ENCODE peak calls at places on chromosomes 7 and 10, in ten cellular contexts. D, C, Y, G, Q, I, X, S, N and V are unnamed samples.

GRCh38 chr7:47228386-47229014 is 353.4 kb downstream of the TNS3 start:
- DNase-seq in D (no peak), C (peak), Y (no peak), G (no peak), Q (no peak), I (no peak), X (peak), S (no peak), N (no peak), V (peak)

GRCh38 chr7:78388982-78389381 is 590.4 kb downstream of the PHTF2 start:
- DNase-seq in D (no peak), C (no peak), Y (no peak), G (no peak), Q (no peak), I (no peak), X (no peak), S (no peak), N (no peak), V (no peak)

GRCh38 chr10:672139-672538 is 17.3 kb downstream of the DIP2C start:
- DNase-seq in D (no peak), C (no peak), Y (no peak), G (no peak), Q (no peak), I (no peak), X (no peak), S (no peak), N (no peak), V (no peak)

GRCh38 chr10:91164520-91165065 is 55.9 kb upstream of the PCGF5 start:
- DNase-seq in D (no peak), C (no peak), Y (no peak), G (no peak), Q (no peak), I (peak), X (no peak), S (no peak), N (no peak), V (no peak)

GRCh38 chr10:6678211-6678803 is 98.2 kb upstream of the PRKCQ start:
- DNase-seq in D (peak), C (peak), Y (peak), G (peak), Q (peak), I (peak), X (peak), S (peak), N (peak), V (peak)

GRCh38 chr7:5595545-5596045 is 172.0 kb upstream of the TNRC18 start:
- DNase-seq in D (peak), C (peak), Y (peak), G (no peak), Q (peak), I (no peak), X (no peak), S (no peak), N (no peak), V (no peak)

GRCh38 chr7:47483604-47484273 is 98.2 kb downstream of the TNS3 start:
- DNase-seq in D (no peak), C (peak), Y (no peak), G (peak), Q (no peak), I (no peak), X (no peak), S (peak), N (no peak), V (peak)

GRCh38 chr7:1623810-1624209 is 46.3 kb upstream of the ELFN1 start:
- DNase-seq in D (no peak), C (no peak), Y (no peak), G (no peak), Q (no peak), I (no peak), X (no peak), S (no peak), N (no peak), V (no peak)

GRCh38 chr10:98098247-98098646 is 36.2 kb upstream of the R3HCC1L start:
- DNase-seq in D (no peak), C (no peak), Y (no peak), G (no peak), Q (no peak), I (no peak), X (no peak), S (no peak), N (no peak), V (no peak)

GRCh38 chr10:73991846-73992245 is 6.1 kb upstream of the VCL start:
- DNase-seq in D (no peak), C (peak), Y (no peak), G (no peak), Q (peak), I (no peak), X (no peak), S (no peak), N (peak), V (no peak)

GRCh38 chr7:113635492-113635891 is 283.3 kb downstream of the PPP1R3A start:
- DNase-seq in D (no peak), C (no peak), Y (no peak), G (no peak), Q (no peak), I (no peak), X (no peak), S (no peak), N (no peak), V (no peak)

GRCh38 chr10:22554481-22555182 is 159.7 kb downstream of the PIP4K2A start:
- DNase-seq in D (peak), C (no peak), Y (no peak), G (peak), Q (no peak), I (peak), X (no peak), S (peak), N (no peak), V (no peak)

GRCh38 chr10:80501913-80502521 is 35.7 kb upstream of the SH2D4B start:
- DNase-seq in D (no peak), C (no peak), Y (no peak), G (no peak), Q (no peak), I (peak), X (no peak), S (no peak), N (no peak), V (no peak)

GRCh38 chr7:43843276-43843675 is 26.0 kb downstream of the MRPS24 start:
- DNase-seq in D (no peak), C (no peak), Y (no peak), G (no peak), Q (no peak), I (no peak), X (no peak), S (no peak), N (no peak), V (no peak)

GRCh38 chr10:23530079-23530478 is 91.2 kb downstream of the OTUD1 start:
- DNase-seq in D (no peak), C (no peak), Y (no peak), G (peak), Q (peak), I (peak), X (no peak), S (peak), N (no peak), V (no peak)

GRCh38 chr7:22806754-22807153 is 15.9 kb downstream of the TOMM7 start:
- DNase-seq in D (no peak), C (no peak), Y (no peak), G (no peak), Q (no peak), I (no peak), X (no peak), S (no peak), N (no peak), V (no peak)

GRCh38 chr10:71268247-71268691 is 50.8 kb upstream of the SLC29A3 start:
- DNase-seq in D (peak), C (no peak), Y (no peak), G (peak), Q (no peak), I (peak), X (peak), S (peak), N (no peak), V (peak)

GRCh38 chr10:95459446-95459845 is 101.7 kb downstream of the SORBS1 start:
- DNase-seq in D (no peak), C (no peak), Y (no peak), G (no peak), Q (no peak), I (no peak), X (no peak), S (no peak), N (no peak), V (peak)

GRCh38 chr7:100824499-100825214 is 2.7 kb downstream of the EPHB4 start:
- DNase-seq in D (peak), C (peak), Y (no peak), G (no peak), Q (no peak), I (no peak), X (no peak), S (no peak), N (no peak), V (peak)

GRCh38 chr7:81173766-81174281 is 255.0 kb upstream of the SEMA3C start:
- DNase-seq in D (peak), C (no peak), Y (peak), G (peak), Q (no peak), I (peak), X (no peak), S (peak), N (no peak), V (peak)

GRCh38 chr10:129107525-129107924 is 359.5 kb upstream of the MGMT start:
- DNase-seq in D (no peak), C (no peak), Y (no peak), G (no peak), Q (no peak), I (no peak), X (no peak), S (no peak), N (no peak), V (no peak)

GRCh38 chr7:113331155-113331898 is 213.0 kb upstream of the SMIM30 start:
- DNase-seq in D (no peak), C (no peak), Y (no peak), G (no peak), Q (no peak), I (no peak), X (no peak), S (peak), N (no peak), V (peak)

GRCh38 chr10:129364949-129365348 is 102.1 kb upstream of the MGMT start:
- DNase-seq in D (no peak), C (no peak), Y (no peak), G (no peak), Q (no peak), I (no peak), X (no peak), S (no peak), N (no peak), V (no peak)

GRCh38 chr10:26555719-26556368 is 117.7 kb downstream of the APBB1IP start:
- DNase-seq in D (no peak), C (peak), Y (peak), G (peak), Q (no peak), I (peak), X (no peak), S (peak), N (no peak), V (no peak)

GRCh38 chr7:83301416-83301815 is 138.7 kb upstream of the PCLO start:
- DNase-seq in D (no peak), C (no peak), Y (no peak), G (peak), Q (no peak), I (peak), X (no peak), S (peak), N (no peak), V (no peak)

GRCh38 chr10:61028861-61029361 is 84.9 kb upstream of the RHOBTB1 start:
- DNase-seq in D (no peak), C (no peak), Y (peak), G (peak), Q (no peak), I (no peak), X (no peak), S (peak), N (no peak), V (no peak)

GRCh38 chr10:5910323-5911100 is 20.5 kb downstream of the FBH1 start:
- DNase-seq in D (no peak), C (no peak), Y (no peak), G (no peak), Q (no peak), I (no peak), X (no peak), S (no peak), N (no peak), V (no peak)

GRCh38 chr10:22658745-22659410 is 55.5 kb downstream of the PIP4K2A start:
- DNase-seq in D (no peak), C (peak), Y (no peak), G (peak), Q (no peak), I (peak), X (no peak), S (no peak), N (no peak), V (no peak)

GRCh38 chr10:9075420-9075819 is 1020.9 kb downstream of the GATA3 start:
- DNase-seq in D (no peak), C (no peak), Y (no peak), G (no peak), Q (no peak), I (peak), X (no peak), S (no peak), N (no peak), V (no peak)

GRCh38 chr7:20835111-20835750 is 48.5 kb upstream of the SP8 start:
- DNase-seq in D (no peak), C (no peak), Y (no peak), G (no peak), Q (no peak), I (no peak), X (no peak), S (no peak), N (no peak), V (peak)

GRCh38 chr10:124210263-124210662 is 116.9 kb upstream of the CHST15 start:
- DNase-seq in D (no peak), C (no peak), Y (no peak), G (no peak), Q (no peak), I (no peak), X (no peak), S (no peak), N (no peak), V (no peak)

GRCh38 chr10:101027281-101027680 is 3.6 kb downstream of the PDZD7 start:
- DNase-seq in D (no peak), C (peak), Y (no peak), G (no peak), Q (no peak), I (no peak), X (no peak), S (no peak), N (no peak), V (no peak)

GRCh38 chr10:77575271-77576006 is 62.2 kb downstream of the KCNMA1 start:
- DNase-seq in D (no peak), C (no peak), Y (no peak), G (no peak), Q (no peak), I (no peak), X (no peak), S (no peak), N (no peak), V (no peak)

GRCh38 chr7:18337023-18337422 is 158.5 kb upstream of the HDAC9 start:
- DNase-seq in D (no peak), C (peak), Y (no peak), G (no peak), Q (no peak), I (no peak), X (no peak), S (no peak), N (no peak), V (no peak)

GRCh38 chr7:44149571-44150465 is 8.7 kb upstream of the MYL7 start:
- DNase-seq in D (no peak), C (no peak), Y (no peak), G (peak), Q (no peak), I (peak), X (no peak), S (peak), N (no peak), V (no peak)